ENCODE peak calls at places on chromosomes 4 and X, in ten cellular contexts. M is nephron progenitor cell, Q is fibroblast of lung, P is heart left ventricle, D is Panc1, E is heart right ventricle, F is pancreas, Y is left ventricle myocardium inferior, U is stomach, V is mesothelial cell of epicardium. S is an unnamed sample.

GRCh38 chrX:103254171-103254824 is 657 bp downstream of the TCEAL8 start:
- DNase-seq in M (peak), Q (peak), P (peak), D (no peak), E (peak), F (peak), Y (peak), U (peak), V (no peak), S (no peak)

GRCh38 chr4:60201052-60201673 is 999.0 kb upstream of the ADGRL3 start:
- DNase-seq in M (peak), Q (peak), P (no peak), D (peak), E (peak), F (peak), Y (no peak), U (peak), V (peak), S (no peak)

GRCh38 chrX:101639583-101639982 is 20.1 kb downstream of the ARMCX2 start:
- DNase-seq in M (no peak), Q (no peak), P (no peak), D (no peak), E (no peak), F (no peak), Y (no peak), U (no peak), V (no peak), S (no peak)

GRCh38 chrX:154712781-154713391 is 38.0 kb downstream of the GAB3 start:
- DNase-seq in M (no peak), Q (peak), P (no peak), D (no peak), E (no peak), F (no peak), Y (no peak), U (no peak), V (no peak), S (no peak)

GRCh38 chrX:107715331-107716044 is 60.1 kb downstream of the TSC22D3 start:
- DNase-seq in M (no peak), Q (peak), P (no peak), D (no peak), E (no peak), F (no peak), Y (no peak), U (no peak), V (no peak), S (peak)

GRCh38 chr4:186161138-186161537 is 30.2 kb upstream of the CYP4V2 start:
- DNase-seq in M (no peak), Q (no peak), P (no peak), D (no peak), E (no peak), F (no peak), Y (no peak), U (no peak), V (no peak), S (no peak)

GRCh38 chr4:139030614-139031235 is 15.1 kb downstream of the NOCT start:
- DNase-seq in M (peak), Q (peak), P (peak), D (peak), E (no peak), F (no peak), Y (peak), U (peak), V (peak), S (peak)

GRCh38 chr4:135838889-135839288 is 1637.3 kb upstream of the PABPC4L start:
- DNase-seq in M (no peak), Q (peak), P (no peak), D (no peak), E (no peak), F (no peak), Y (no peak), U (no peak), V (no peak), S (no peak)

GRCh38 chrX:44012484-44013096 is 39.4 kb upstream of the NDP start:
- DNase-seq in M (no peak), Q (peak), P (peak), D (peak), E (no peak), F (no peak), Y (peak), U (peak), V (no peak), S (no peak)

GRCh38 chrX:119685225-119686066 is 7.5 kb downstream of the SEPTIN6 start:
- DNase-seq in M (no peak), Q (no peak), P (peak), D (no peak), E (peak), F (no peak), Y (no peak), U (no peak), V (no peak), S (no peak)

GRCh38 chr4:152540941-152541340 is 5.0 kb upstream of the FBXW7 start:
- DNase-seq in M (no peak), Q (no peak), P (no peak), D (no peak), E (no peak), F (no peak), Y (no peak), U (no peak), V (no peak), S (no peak)

GRCh38 chr4:111228396-111228795 is 605.5 kb upstream of the PITX2 start:
- DNase-seq in M (no peak), Q (peak), P (no peak), D (no peak), E (no peak), F (no peak), Y (no peak), U (no peak), V (no peak), S (no peak)

GRCh38 chr4:55725057-55725456 is 89.0 kb upstream of the NMU start:
- DNase-seq in M (no peak), Q (no peak), P (no peak), D (no peak), E (no peak), F (no peak), Y (no peak), U (no peak), V (no peak), S (no peak)

GRCh38 chr4:126582737-126583136 is 1050.0 kb upstream of the INTU start:
- DNase-seq in M (no peak), Q (no peak), P (no peak), D (no peak), E (no peak), F (no peak), Y (no peak), U (no peak), V (no peak), S (no peak)

GRCh38 chr4:118905546-118905945 is 16.9 kb downstream of the SYNPO2 start:
- DNase-seq in M (no peak), Q (peak), P (no peak), D (no peak), E (no peak), F (no peak), Y (no peak), U (no peak), V (no peak), S (no peak)

GRCh38 chr4:49000806-49001205 is 14.7 kb downstream of the CWH43 start:
- DNase-seq in M (no peak), Q (no peak), P (no peak), D (no peak), E (no peak), F (no peak), Y (no peak), U (no peak), V (no peak), S (no peak)

GRCh38 chr4:4901877-4902276 is 42.4 kb downstream of the MSX1 start:
- DNase-seq in M (no peak), Q (no peak), P (no peak), D (no peak), E (no peak), F (no peak), Y (no peak), U (no peak), V (no peak), S (no peak)

GRCh38 chr4:185036019-185036418 is 17.7 kb downstream of the HELT start:
- DNase-seq in M (no peak), Q (no peak), P (no peak), D (no peak), E (no peak), F (no peak), Y (no peak), U (no peak), V (no peak), S (no peak)

GRCh38 chr4:185039508-185040273 is 21.4 kb downstream of the HELT start:
- DNase-seq in M (peak), Q (peak), P (no peak), D (peak), E (no peak), F (no peak), Y (no peak), U (peak), V (no peak), S (no peak)

GRCh38 chr4:185033950-185034349 is 15.7 kb downstream of the HELT start:
- DNase-seq in M (no peak), Q (no peak), P (no peak), D (no peak), E (no peak), F (no peak), Y (no peak), U (no peak), V (no peak), S (no peak)

GRCh38 chr4:185035284-185035683 is 17.0 kb downstream of the HELT start:
- DNase-seq in M (no peak), Q (no peak), P (no peak), D (no peak), E (no peak), F (no peak), Y (no peak), U (no peak), V (no peak), S (no peak)

DNA sequence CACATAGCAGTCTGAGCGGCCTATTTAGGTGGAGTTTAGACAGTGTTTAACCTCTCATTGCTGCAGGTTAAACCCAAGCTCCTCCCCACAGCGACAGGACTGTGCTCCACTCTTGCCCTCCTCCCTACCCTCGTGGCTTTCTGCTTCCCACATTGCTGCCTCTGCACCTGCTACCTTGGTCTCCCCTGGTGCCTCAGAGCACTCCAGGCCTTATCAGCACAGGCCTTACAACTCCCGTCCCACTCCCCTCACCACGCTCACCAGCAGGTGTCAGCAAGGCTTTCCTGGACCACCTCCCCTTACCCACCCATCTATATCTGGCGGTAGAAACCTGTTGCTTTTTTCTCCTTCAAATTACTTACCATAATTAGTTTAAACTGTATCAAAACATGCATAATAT is 18.6 kb downstream of the HELT start:
- DNase-seq in M (no peak), Q (no peak), P (no peak), D (no peak), E (no peak), F (no peak), Y (no peak), U (no peak), V (no peak), S (no peak)
- TF ChIP-seq CTCF in M (no peak), Q (no peak), P (no peak), D (no peak), E (no peak), F (no peak), Y (no peak), U (no peak), V (no peak), S (no peak)

GRCh38 chr4:52861879-52862604 is at the start of gene RASL11B:
- DNase-seq in M (peak), Q (peak), P (peak), D (no peak), E (peak), F (peak), Y (peak), U (peak), V (peak), S (peak)
- TF ChIP-seq CTCF in M (peak), Q (no peak), P (no peak), D (peak), E (peak), F (no peak), Y (peak), U (peak), V (no peak), S (no peak)

DNA sequence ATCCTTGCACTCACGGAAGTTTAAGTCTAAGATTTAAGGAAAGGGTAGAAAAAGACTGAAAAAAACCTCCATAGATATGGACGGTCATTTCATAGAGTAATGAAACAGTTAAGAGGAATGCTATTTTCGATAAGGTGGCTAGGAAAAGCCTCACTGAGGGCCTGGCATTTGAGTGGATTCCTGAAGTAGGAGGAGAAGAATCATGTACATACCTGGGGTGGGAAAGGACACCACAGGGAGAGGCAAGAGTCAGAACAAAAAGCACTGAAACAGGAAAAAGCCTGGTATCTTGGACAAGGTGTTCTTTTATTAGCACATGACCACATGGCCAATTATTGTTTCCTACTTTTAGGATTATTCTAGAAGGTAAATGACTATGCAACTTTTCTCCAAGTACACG is 547.2 kb upstream of the DIPK2B start:
- DNase-seq in M (no peak), Q (peak), P (no peak), D (no peak), E (no peak), F (no peak), Y (no peak), U (no peak), V (no peak), S (no peak)
- TF ChIP-seq CTCF in M (no peak), Q (no peak), P (no peak), D (no peak), E (no peak), F (no peak), Y (no peak), U (no peak), V (no peak), S (no peak)

DNA sequence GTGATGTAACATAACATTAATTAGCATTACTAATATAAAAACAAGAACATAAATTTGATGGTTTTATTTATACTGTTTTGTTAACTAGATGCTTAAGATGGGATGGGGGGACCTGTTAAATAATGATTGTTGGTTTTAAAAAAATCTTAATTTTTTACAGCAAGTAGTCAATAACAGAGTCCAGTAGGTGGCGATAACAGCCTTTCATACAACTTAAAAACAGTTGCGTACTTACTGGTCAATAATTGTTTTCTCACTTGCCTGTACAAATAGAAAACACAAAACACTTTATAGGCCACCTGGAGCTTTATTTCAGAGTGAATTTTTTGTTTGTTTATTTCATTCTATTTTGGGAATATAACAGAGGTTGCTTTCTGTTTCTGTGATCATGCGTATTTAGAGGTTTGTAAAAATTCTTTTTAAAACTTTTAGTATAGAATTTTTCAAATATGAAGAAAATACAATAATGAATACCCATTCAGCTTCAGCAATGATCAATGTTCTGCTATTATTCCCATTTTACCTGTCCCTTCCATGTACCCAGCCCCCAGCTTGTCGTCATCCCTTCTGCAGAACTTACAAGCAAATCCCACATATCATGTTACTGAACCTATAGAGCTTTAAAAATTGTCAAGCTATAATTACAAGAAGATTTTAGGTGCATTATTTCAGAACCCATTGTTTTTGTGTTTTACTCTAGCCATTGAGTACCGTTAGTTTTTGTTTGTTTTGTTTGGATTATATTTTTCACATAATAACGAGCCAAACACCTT is 97.1 kb downstream of the MRPL1 start:
- DNase-seq in M (peak), Q (peak), P (no peak), D (peak), E (no peak), F (no peak), Y (no peak), U (no peak), V (no peak), S (no peak)
- TF ChIP-seq CTCF in M (peak), Q (peak), P (peak), D (peak), E (peak), F (peak), Y (peak), U (peak), V (peak), S (peak)

DNA sequence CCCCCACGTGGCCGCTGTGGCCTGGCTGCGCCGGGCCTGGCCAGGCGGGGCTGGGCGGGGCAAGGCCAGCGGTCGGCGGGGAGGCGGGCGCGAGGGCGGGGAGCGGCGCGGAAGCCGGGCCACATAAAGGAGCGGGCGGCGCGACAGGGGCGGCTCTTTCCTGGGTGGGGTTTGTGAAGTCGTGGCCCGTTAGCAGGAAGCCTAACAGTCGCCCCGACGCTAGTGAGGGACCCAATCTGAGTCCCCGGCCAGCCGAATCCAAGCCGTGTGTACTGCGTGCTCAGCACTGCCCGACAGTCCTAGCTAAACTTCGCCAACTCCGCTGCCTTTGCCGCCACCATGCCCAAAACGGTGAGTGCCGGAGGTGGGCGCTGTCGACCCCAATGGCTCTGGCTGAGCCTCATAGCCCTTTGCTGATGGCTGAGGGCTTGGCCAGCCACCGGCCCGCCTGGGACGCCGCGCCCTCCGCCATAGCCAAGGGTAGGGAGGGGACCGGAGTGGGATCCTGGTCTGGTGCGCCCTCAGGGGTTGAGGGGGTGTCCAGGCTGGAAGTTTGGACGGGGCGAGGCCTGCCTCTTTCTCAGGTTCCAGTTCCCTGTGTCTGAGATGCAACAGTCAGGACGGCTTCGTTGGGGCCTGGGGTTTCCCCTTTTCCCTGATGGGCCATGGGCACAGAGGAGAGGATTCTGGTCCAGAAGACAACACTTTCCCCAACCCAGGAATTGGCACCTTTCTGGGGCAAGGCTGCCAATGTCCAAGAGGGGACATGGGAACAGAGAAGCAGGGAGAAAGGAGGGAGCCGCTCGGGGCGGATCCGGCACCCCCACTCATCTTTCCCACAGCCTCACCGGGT is at the start of gene MSN:
- DNase-seq in M (peak), Q (peak), P (peak), D (no peak), E (peak), F (peak), Y (peak), U (peak), V (no peak), S (peak)
- TF ChIP-seq CTCF in M (peak), Q (no peak), P (no peak), D (peak), E (no peak), F (no peak), Y (no peak), U (no peak), V (no peak), S (no peak)

GRCh38 chr4:94256833-94257232 is 49.2 kb downstream of the SMARCAD1 start:
- DNase-seq in M (no peak), Q (no peak), P (no peak), D (no peak), E (no peak), F (no peak), Y (no peak), U (no peak), V (no peak), S (no peak)
- TF ChIP-seq CTCF in M (no peak), Q (peak), P (no peak), D (no peak), E (no peak), F (no peak), Y (peak), U (no peak), V (no peak), S (no peak)

GRCh38 chr4:25234390-25235367 is 846 bp downstream of the PI4K2B start:
- DNase-seq in M (peak), Q (peak), P (peak), D (no peak), E (peak), F (peak), Y (peak), U (peak), V (peak), S (no peak)
- TF ChIP-seq CTCF in M (peak), Q (peak), P (peak), D (peak), E (peak), F (no peak), Y (peak), U (peak), V (peak), S (no peak)

GRCh38 chrX:41781500-41781899 is 57.5 kb downstream of the GPR82 start:
- DNase-seq in M (no peak), Q (peak), P (no peak), D (peak), E (no peak), F (no peak), Y (no peak), U (no peak), V (no peak), S (no peak)
- TF ChIP-seq CTCF in M (peak), Q (peak), P (peak), D (peak), E (peak), F (peak), Y (peak), U (peak), V (peak), S (peak)